ENCODE peak calls at places on chromosomes 11 and 22, in seven cellular contexts. X is mesenteric fat pad, E is cortex of kidney, Q is neural progenitor cell, W is T-helper 1 cell, B is GM04504, H is fibroblast of the aortic adventitia. U is an unnamed sample.
A peak's percentile ranks its signal among the peaks of the same experiment; 100 is the strongest.

GRCh38 chr11:93807980-93808379 is 23.9 kb downstream of the MED17 start:
- DNase-seq in X (no peak), E (no peak), Q (no peak), W (no peak), B (no peak), H (no peak), U (no peak)

GRCh38 chr11:42462558-42463310 is 849.1 kb upstream of the API5 start:
- DNase-seq in X (no peak), E (no peak), Q (no peak), W (no peak), B (peak; percentile 41), H (peak; percentile 10), U (no peak)

GRCh38 chr11:119722281-119722794 is 6.7 kb downstream of the NECTIN1 start:
- DNase-seq in X (no peak), E (no peak), Q (no peak), W (no peak), B (no peak), H (no peak), U (no peak)

GRCh38 chr11:12585861-12586260 is 88.4 kb upstream of the TEAD1 start:
- DNase-seq in X (no peak), E (no peak), Q (no peak), W (no peak), B (no peak), H (no peak), U (peak; percentile 47)

GRCh38 chr11:10484461-10485180 is 29.6 kb downstream of the AMPD3 start:
- DNase-seq in X (peak; percentile 76), E (no peak), Q (no peak), W (no peak), B (no peak), H (no peak), U (no peak)

GRCh38 chr11:130145328-130145812 is 14.2 kb upstream of the ST14 start:
- DNase-seq in X (no peak), E (no peak), Q (no peak), W (no peak), B (no peak), H (no peak), U (no peak)

GRCh38 chr11:69982675-69983570 is 95.2 kb upstream of the ANO1 start:
- DNase-seq in X (no peak), E (no peak), Q (no peak), W (no peak), B (no peak), H (no peak), U (no peak)

GRCh38 chr22:44870021-44870420 is 117.6 kb downstream of the ARHGAP8 start:
- DNase-seq in X (no peak), E (no peak), Q (peak; percentile 51), W (no peak), B (no peak), H (peak; percentile 30), U (no peak)

GRCh38 chr22:23306438-23306921 is 126.2 kb downstream of the BCR start:
- DNase-seq in X (peak; percentile 90), E (no peak), Q (no peak), W (no peak), B (no peak), H (peak; percentile 66), U (no peak)

GRCh38 chr11:416757-417621 is 2.2 kb upstream of the SIGIRR start:
- DNase-seq in X (no peak), E (no peak), Q (peak; percentile 62), W (no peak), B (no peak), H (no peak), U (no peak)

GRCh38 chr11:85316967-85317366 is 310.2 kb downstream of the DLG2 start:
- DNase-seq in X (no peak), E (no peak), Q (no peak), W (no peak), B (no peak), H (no peak), U (no peak)

GRCh38 chr11:8375932-8376331 is 112.3 kb upstream of the LMO1 start:
- DNase-seq in X (no peak), E (no peak), Q (peak; percentile 28), W (no peak), B (no peak), H (no peak), U (no peak)

U was measured in fibroblast of the conjunctiva.